ENCODE peak calls at places on chromosomes 7 and 10, in nine cellular contexts. W is stimulated activated CD4-positive, alpha-beta T cell treated with anti-CD3 and anti-CD28 coated beads, TNF-alpha, amount 100 ng/mL, for 4 hours; E is CD4-positive, alpha-beta memory T cell; M is GM12878; L is effector CD4-positive, alpha-beta T cell; I is renal cortical epithelial cell; X is mammary epithelial cell; J is heart right ventricle; R is astrocyte of the spinal cord. Q is an unnamed sample.

GRCh38 chr7:96657347-96658010 is 52.2 kb downstream of the SEM1 start:
- DNase-seq in R (no peak), I (peak), J (no peak), M (no peak), E (no peak), W (no peak), L (no peak), X (no peak), Q (no peak)

GRCh38 chr10:32204606-32205005 is 142.4 kb downstream of the EPC1 start:
- DNase-seq in J (no peak), R (no peak), E (no peak), I (no peak), L (no peak), M (no peak), W (no peak), X (no peak), Q (no peak)

GRCh38 chr10:104328916-104329710 is 9.2 kb downstream of the ITPRIP start:
- DNase-seq in E (peak), R (peak), X (peak), I (peak), M (no peak), L (peak), W (no peak), J (no peak), Q (peak)

GRCh38 chr7:115719963-115720362 is 310.6 kb downstream of the TFEC start:
- DNase-seq in I (no peak), E (no peak), W (no peak), X (no peak), L (no peak), R (no peak), M (no peak), J (no peak), Q (no peak)

GRCh38 chr7:108001759-108002725 is 919 bp downstream of the LAMB1 start:
- DNase-seq in X (peak), M (no peak), R (peak), E (no peak), W (no peak), L (no peak), I (no peak), J (peak), Q (no peak)

GRCh38 chr10:69327463-69328345 is 49.4 kb downstream of the HK1 start:
- DNase-seq in R (peak), E (peak), X (peak), J (peak), L (peak), W (no peak), I (peak), M (no peak), Q (no peak)

GRCh38 chr7:2005746-2006145 is 227.0 kb downstream of the MAD1L1 start:
- DNase-seq in E (no peak), M (no peak), J (peak), R (no peak), I (no peak), X (no peak), L (no peak), W (no peak), Q (no peak)

GRCh38 chr7:2260820-2261219 is 18.8 kb downstream of the NUDT1 start:
- DNase-seq in W (no peak), M (no peak), E (no peak), L (no peak), J (no peak), X (peak), I (peak), R (no peak), Q (peak)

GRCh38 chr10:44968101-44968886 is 8.7 kb downstream of the RASSF4 start:
- DNase-seq in R (no peak), L (no peak), I (no peak), X (no peak), W (no peak), E (no peak), J (no peak), M (no peak), Q (no peak)

GRCh38 chr10:34539533-34540315 is 275.4 kb downstream of the PARD3 start:
- DNase-seq in M (no peak), E (no peak), W (no peak), L (no peak), I (no peak), X (no peak), J (no peak), R (no peak), Q (no peak)

GRCh38 chr7:30796105-30796869 is 25.1 kb downstream of the MINDY4 start:
- DNase-seq in W (no peak), E (no peak), L (no peak), X (peak), J (no peak), I (peak), M (no peak), R (peak), Q (peak)

GRCh38 chr7:142516038-142516501 is 233.2 kb upstream of the PRSS1 start:
- DNase-seq in W (no peak), E (peak), L (peak), M (peak), X (peak), J (no peak), I (peak), R (peak), Q (peak)

GRCh38 chr10:53403688-53404087 is 631.1 kb upstream of the MBL2 start:
- DNase-seq in J (peak), I (peak), X (no peak), W (no peak), L (no peak), E (no peak), M (no peak), R (peak), Q (peak)

GRCh38 chr10:29688230-29688634 is 53.5 kb upstream of the SVIL start:
- DNase-seq in E (no peak), I (peak), R (peak), X (no peak), L (no peak), W (no peak), M (no peak), J (no peak), Q (no peak)

GRCh38 chr10:21184216-21184615 is 287.1 kb upstream of the NEBL start:
- DNase-seq in L (no peak), J (no peak), E (no peak), M (no peak), R (peak), I (peak), X (peak), W (no peak), Q (peak)

GRCh38 chr7:38309555-38309954 is 36.1 kb upstream of the TARP start:
- DNase-seq in E (no peak), W (no peak), R (no peak), J (no peak), X (no peak), I (no peak), M (no peak), L (no peak), Q (no peak)

GRCh38 chr7:22566176-22566575 is 66.2 kb upstream of the STEAP1B start:
- DNase-seq in R (no peak), W (no peak), L (no peak), X (no peak), I (no peak), M (no peak), J (no peak), E (no peak), Q (no peak)